ENCODE peak calls at places on chromosomes 7 and 10, in seven cellular contexts. W, E, Y, D, V, O and X are unnamed samples.

GRCh38 chr10:16592327-16592854 is 70.7 kb upstream of the C1QL3 start:
- DNase-seq in E (no peak), Y (no peak), O (no peak), W (no peak), V (no peak), D (no peak), X (no peak)

GRCh38 chr7:144884913-144885312 is 49.1 kb upstream of the TPK1 start:
- DNase-seq in O (no peak), D (no peak), W (no peak), V (no peak), E (no peak), Y (no peak), X (no peak)

GRCh38 chr7:81929386-81929785 is 159.5 kb upstream of the HGF start:
- DNase-seq in O (peak), Y (no peak), D (no peak), W (no peak), E (no peak), V (no peak), X (no peak)

GRCh38 chr10:94673614-94674321 is 9.8 kb upstream of the CYP2C18 start:
- DNase-seq in E (no peak), V (no peak), D (no peak), O (peak), Y (no peak), W (no peak), X (no peak)

GRCh38 chr10:118800920-118801319 is 46.1 kb upstream of the CACUL1 start:
- DNase-seq in Y (no peak), O (peak), E (peak), W (no peak), V (peak), D (no peak), X (no peak)

GRCh38 chr7:141045842-141046630 is 27.8 kb upstream of the TMEM178B start:
- DNase-seq in V (no peak), E (peak), W (no peak), O (peak), Y (no peak), D (no peak), X (peak)

GRCh38 chr7:77453531-77453930 is 37.4 kb upstream of the GSAP start:
- DNase-seq in E (no peak), V (no peak), D (no peak), Y (no peak), W (no peak), O (peak), X (peak)

GRCh38 chr7:101058355-101058754 is 26.9 kb upstream of the TRIM56 start:
- DNase-seq in Y (peak), V (peak), O (peak), W (peak), E (peak), D (no peak), X (peak)

GRCh38 chr7:20794676-20795075 is 8.0 kb upstream of the SP8 start:
- DNase-seq in D (no peak), W (no peak), O (no peak), V (no peak), E (no peak), Y (no peak), X (no peak)

GRCh38 chr10:90930971-90931841 is 10.3 kb upstream of the ANKRD1 start:
- DNase-seq in E (no peak), W (no peak), D (no peak), Y (no peak), O (peak), V (no peak), X (peak)